ENCODE peak calls at places on chromosomes 13 and 19, in eight cellular contexts. One of them, this sample, is unnamed.

GRCh38 chr13:49399801-49400472 is 43.9 kb downstream of the CAB39L start:
- DNase-seq in skeletal muscle cell: no peak
- DNase-seq in AML-193: no peak
- DNase-seq in CD8-positive, alpha-beta T cell: no peak
- DNase-seq in cardiac muscle cell: no peak
- DNase-seq in ascending aorta: no peak
- DNase-seq in NCI-H1417 treated with DMSO at 0.1 percent for 48 hours: no peak
- DNase-seq in fibroblast of the aortic adventitia: no peak
- DNase-seq in this sample: no peak

GRCh38 chr13:28423010-28423409 is 71.9 kb downstream of the FLT1 start:
- DNase-seq in skeletal muscle cell: no peak
- DNase-seq in AML-193: peak; percentile 94
- DNase-seq in CD8-positive, alpha-beta T cell: peak; percentile 7
- DNase-seq in cardiac muscle cell: no peak
- DNase-seq in ascending aorta: peak; percentile 69
- DNase-seq in NCI-H1417 treated with DMSO at 0.1 percent for 48 hours: no peak
- DNase-seq in fibroblast of the aortic adventitia: no peak
- DNase-seq in this sample: peak; percentile 24

GRCh38 chr13:21074601-21075302 is 13.4 kb upstream of the LATS2 start:
- DNase-seq in skeletal muscle cell: no peak
- DNase-seq in AML-193: peak; percentile 82
- DNase-seq in CD8-positive, alpha-beta T cell: peak; percentile 19
- DNase-seq in cardiac muscle cell: peak; percentile 46
- DNase-seq in ascending aorta: no peak
- DNase-seq in NCI-H1417 treated with DMSO at 0.1 percent for 48 hours: no peak
- DNase-seq in fibroblast of the aortic adventitia: peak; percentile 60
- DNase-seq in this sample: peak; percentile 49

GRCh38 chr19:33275559-33275932 is 26.8 kb downstream of the CEBPA start:
- DNase-seq in skeletal muscle cell: no peak
- DNase-seq in AML-193: no peak
- DNase-seq in CD8-positive, alpha-beta T cell: no peak
- DNase-seq in cardiac muscle cell: no peak
- DNase-seq in ascending aorta: no peak
- DNase-seq in NCI-H1417 treated with DMSO at 0.1 percent for 48 hours: no peak
- DNase-seq in fibroblast of the aortic adventitia: no peak
- DNase-seq in this sample: no peak

GRCh38 chr13:98293103-98293502 is 116.0 kb upstream of the RNF113B start:
- DNase-seq in skeletal muscle cell: no peak
- DNase-seq in AML-193: no peak
- DNase-seq in CD8-positive, alpha-beta T cell: no peak
- DNase-seq in cardiac muscle cell: no peak
- DNase-seq in ascending aorta: no peak
- DNase-seq in NCI-H1417 treated with DMSO at 0.1 percent for 48 hours: peak; percentile 20
- DNase-seq in fibroblast of the aortic adventitia: no peak
- DNase-seq in this sample: no peak

GRCh38 chr19:58387338-58388174 is 487 bp downstream of the RPS5 start:
- DNase-seq in skeletal muscle cell: no peak
- DNase-seq in AML-193: no peak
- DNase-seq in CD8-positive, alpha-beta T cell: no peak
- DNase-seq in cardiac muscle cell: no peak
- DNase-seq in ascending aorta: no peak
- DNase-seq in NCI-H1417 treated with DMSO at 0.1 percent for 48 hours: no peak
- DNase-seq in fibroblast of the aortic adventitia: no peak
- DNase-seq in this sample: no peak

GRCh38 chr19:51375504-51376221 is 3.2 kb upstream of the NKG7 start:
- DNase-seq in skeletal muscle cell: no peak
- DNase-seq in AML-193: peak; percentile 41
- DNase-seq in CD8-positive, alpha-beta T cell: no peak
- DNase-seq in cardiac muscle cell: no peak
- DNase-seq in ascending aorta: no peak
- DNase-seq in NCI-H1417 treated with DMSO at 0.1 percent for 48 hours: no peak
- DNase-seq in fibroblast of the aortic adventitia: no peak
- DNase-seq in this sample: no peak

GRCh38 chr13:50241479-50241878 is 226.2 kb downstream of the KCNRG start:
- DNase-seq in skeletal muscle cell: no peak
- DNase-seq in AML-193: no peak
- DNase-seq in CD8-positive, alpha-beta T cell: no peak
- DNase-seq in cardiac muscle cell: no peak
- DNase-seq in ascending aorta: no peak
- DNase-seq in NCI-H1417 treated with DMSO at 0.1 percent for 48 hours: no peak
- DNase-seq in fibroblast of the aortic adventitia: no peak
- DNase-seq in this sample: no peak

GRCh38 chr19:56350416-56351045 is 35.9 kb upstream of the ZSCAN5A start:
- DNase-seq in skeletal muscle cell: no peak
- DNase-seq in AML-193: peak; percentile 56
- DNase-seq in CD8-positive, alpha-beta T cell: peak; percentile 56
- DNase-seq in cardiac muscle cell: peak; percentile 65
- DNase-seq in ascending aorta: no peak
- DNase-seq in NCI-H1417 treated with DMSO at 0.1 percent for 48 hours: no peak
- DNase-seq in fibroblast of the aortic adventitia: peak; percentile 62
- DNase-seq in this sample: no peak

GRCh38 chr13:20968745-20969144 is 66.2 kb upstream of the XPO4 start:
- DNase-seq in skeletal muscle cell: no peak
- DNase-seq in AML-193: no peak
- DNase-seq in CD8-positive, alpha-beta T cell: no peak
- DNase-seq in cardiac muscle cell: no peak
- DNase-seq in ascending aorta: no peak
- DNase-seq in NCI-H1417 treated with DMSO at 0.1 percent for 48 hours: no peak
- DNase-seq in fibroblast of the aortic adventitia: no peak
- DNase-seq in this sample: no peak

GRCh38 chr13:60418954-60419353 is 21.9 kb downstream of the TDRD3 start:
- DNase-seq in skeletal muscle cell: no peak
- DNase-seq in AML-193: no peak
- DNase-seq in CD8-positive, alpha-beta T cell: no peak
- DNase-seq in cardiac muscle cell: no peak
- DNase-seq in ascending aorta: no peak
- DNase-seq in NCI-H1417 treated with DMSO at 0.1 percent for 48 hours: no peak
- DNase-seq in fibroblast of the aortic adventitia: no peak
- DNase-seq in this sample: no peak

GRCh38 chr13:70960841-70961443 is 852.7 kb upstream of the KLHL1 start:
- DNase-seq in skeletal muscle cell: no peak
- DNase-seq in AML-193: peak; percentile 28
- DNase-seq in CD8-positive, alpha-beta T cell: no peak
- DNase-seq in cardiac muscle cell: peak; percentile 50
- DNase-seq in ascending aorta: no peak
- DNase-seq in NCI-H1417 treated with DMSO at 0.1 percent for 48 hours: peak; percentile 40
- DNase-seq in fibroblast of the aortic adventitia: peak; percentile 2
- DNase-seq in this sample: no peak

GRCh38 chr13:64778002-64778401 is 2452.1 kb downstream of the PCDH9 start:
- DNase-seq in skeletal muscle cell: no peak
- DNase-seq in AML-193: no peak
- DNase-seq in CD8-positive, alpha-beta T cell: no peak
- DNase-seq in cardiac muscle cell: no peak
- DNase-seq in ascending aorta: no peak
- DNase-seq in NCI-H1417 treated with DMSO at 0.1 percent for 48 hours: no peak
- DNase-seq in fibroblast of the aortic adventitia: no peak
- DNase-seq in this sample: no peak

GRCh38 chr13:80923907-80924306 is 583.0 kb upstream of the SPRY2 start:
- DNase-seq in skeletal muscle cell: no peak
- DNase-seq in AML-193: no peak
- DNase-seq in CD8-positive, alpha-beta T cell: no peak
- DNase-seq in cardiac muscle cell: peak; percentile 33
- DNase-seq in ascending aorta: no peak
- DNase-seq in NCI-H1417 treated with DMSO at 0.1 percent for 48 hours: peak; percentile 6
- DNase-seq in fibroblast of the aortic adventitia: no peak
- DNase-seq in this sample: no peak

GRCh38 chr19:54096642-54097106 is 3.9 kb downstream of the OSCAR start:
- DNase-seq in skeletal muscle cell: no peak
- DNase-seq in AML-193: peak; percentile 29
- DNase-seq in CD8-positive, alpha-beta T cell: peak; percentile 16
- DNase-seq in cardiac muscle cell: peak; percentile 60
- DNase-seq in ascending aorta: no peak
- DNase-seq in NCI-H1417 treated with DMSO at 0.1 percent for 48 hours: no peak
- DNase-seq in fibroblast of the aortic adventitia: peak; percentile 59
- DNase-seq in this sample: no peak